ENCODE peak calls at places on chromosomes 13 and 19, in ten cellular contexts. One of them, this sample, is unnamed.

GRCh38 chr13:41222259-41222852 is 28.0 kb upstream of the KBTBD7 start:
- DNase-seq in upper lobe of right lung: no peak
- DNase-seq in breast epithelium: no peak
- DNase-seq in adrenal gland: peak
- DNase-seq in SK-N-SH: peak
- DNase-seq in fibroblast of lung: peak
- DNase-seq in lower lobe of right lung: no peak
- DNase-seq in heart right ventricle: peak
- DNase-seq in uterus: peak
- DNase-seq in ascending aorta: no peak
- DNase-seq in this sample: peak

GRCh38 chr19:1362385-1363257 is 21.1 kb upstream of the NDUFS7 start:
- DNase-seq in upper lobe of right lung: no peak
- DNase-seq in breast epithelium: no peak
- DNase-seq in adrenal gland: no peak
- DNase-seq in SK-N-SH: no peak
- DNase-seq in fibroblast of lung: no peak
- DNase-seq in lower lobe of right lung: no peak
- DNase-seq in heart right ventricle: no peak
- DNase-seq in uterus: no peak
- DNase-seq in ascending aorta: no peak
- DNase-seq in this sample: no peak

GRCh38 chr19:49442354-49442753 is 1.0 kb upstream of the SLC17A7 start:
- DNase-seq in upper lobe of right lung: no peak
- DNase-seq in breast epithelium: no peak
- DNase-seq in adrenal gland: no peak
- DNase-seq in SK-N-SH: no peak
- DNase-seq in fibroblast of lung: no peak
- DNase-seq in lower lobe of right lung: no peak
- DNase-seq in heart right ventricle: peak
- DNase-seq in uterus: peak
- DNase-seq in ascending aorta: no peak
- DNase-seq in this sample: peak

GRCh38 chr19:10471909-10472308 is 31.2 kb downstream of the KEAP1 start:
- DNase-seq in upper lobe of right lung: no peak
- DNase-seq in breast epithelium: no peak
- DNase-seq in adrenal gland: no peak
- DNase-seq in SK-N-SH: peak
- DNase-seq in fibroblast of lung: peak
- DNase-seq in lower lobe of right lung: no peak
- DNase-seq in heart right ventricle: no peak
- DNase-seq in uterus: no peak
- DNase-seq in ascending aorta: no peak
- DNase-seq in this sample: no peak

GRCh38 chr13:114152285-114152645 is 19.8 kb upstream of the RASA3 start:
- DNase-seq in upper lobe of right lung: peak
- DNase-seq in breast epithelium: no peak
- DNase-seq in adrenal gland: no peak
- DNase-seq in SK-N-SH: no peak
- DNase-seq in fibroblast of lung: no peak
- DNase-seq in lower lobe of right lung: no peak
- DNase-seq in heart right ventricle: no peak
- DNase-seq in uterus: no peak
- DNase-seq in ascending aorta: no peak
- DNase-seq in this sample: no peak

GRCh38 chr13:18952225-18953016 is 229.2 kb downstream of the TUBA3C start:
- DNase-seq in upper lobe of right lung: peak
- DNase-seq in breast epithelium: no peak
- DNase-seq in adrenal gland: no peak
- DNase-seq in SK-N-SH: no peak
- DNase-seq in fibroblast of lung: no peak
- DNase-seq in lower lobe of right lung: no peak
- DNase-seq in heart right ventricle: no peak
- DNase-seq in uterus: no peak
- DNase-seq in ascending aorta: no peak
- DNase-seq in this sample: no peak

GRCh38 chr13:109867766-109868165 is 81.4 kb upstream of the IRS2 start:
- DNase-seq in upper lobe of right lung: no peak
- DNase-seq in breast epithelium: no peak
- DNase-seq in adrenal gland: no peak
- DNase-seq in SK-N-SH: no peak
- DNase-seq in fibroblast of lung: no peak
- DNase-seq in lower lobe of right lung: no peak
- DNase-seq in heart right ventricle: no peak
- DNase-seq in uterus: no peak
- DNase-seq in ascending aorta: no peak
- DNase-seq in this sample: no peak

GRCh38 chr19:35905178-35905727 is 2.8 kb downstream of the TYROBP start:
- DNase-seq in upper lobe of right lung: no peak
- DNase-seq in breast epithelium: no peak
- DNase-seq in adrenal gland: no peak
- DNase-seq in SK-N-SH: no peak
- DNase-seq in fibroblast of lung: peak
- DNase-seq in lower lobe of right lung: no peak
- DNase-seq in heart right ventricle: no peak
- DNase-seq in uterus: no peak
- DNase-seq in ascending aorta: no peak
- DNase-seq in this sample: no peak

GRCh38 chr13:85586422-85586831 is 212.8 kb downstream of the SLITRK6 start:
- DNase-seq in upper lobe of right lung: no peak
- DNase-seq in breast epithelium: no peak
- DNase-seq in adrenal gland: no peak
- DNase-seq in SK-N-SH: no peak
- DNase-seq in fibroblast of lung: peak
- DNase-seq in lower lobe of right lung: no peak
- DNase-seq in heart right ventricle: no peak
- DNase-seq in uterus: no peak
- DNase-seq in ascending aorta: no peak
- DNase-seq in this sample: no peak

GRCh38 chr13:79409828-79410227 is 3.8 kb upstream of the RBM26 start:
- DNase-seq in upper lobe of right lung: no peak
- DNase-seq in breast epithelium: no peak
- DNase-seq in adrenal gland: no peak
- DNase-seq in SK-N-SH: no peak
- DNase-seq in fibroblast of lung: no peak
- DNase-seq in lower lobe of right lung: no peak
- DNase-seq in heart right ventricle: no peak
- DNase-seq in uterus: no peak
- DNase-seq in ascending aorta: no peak
- DNase-seq in this sample: no peak

DNA sequence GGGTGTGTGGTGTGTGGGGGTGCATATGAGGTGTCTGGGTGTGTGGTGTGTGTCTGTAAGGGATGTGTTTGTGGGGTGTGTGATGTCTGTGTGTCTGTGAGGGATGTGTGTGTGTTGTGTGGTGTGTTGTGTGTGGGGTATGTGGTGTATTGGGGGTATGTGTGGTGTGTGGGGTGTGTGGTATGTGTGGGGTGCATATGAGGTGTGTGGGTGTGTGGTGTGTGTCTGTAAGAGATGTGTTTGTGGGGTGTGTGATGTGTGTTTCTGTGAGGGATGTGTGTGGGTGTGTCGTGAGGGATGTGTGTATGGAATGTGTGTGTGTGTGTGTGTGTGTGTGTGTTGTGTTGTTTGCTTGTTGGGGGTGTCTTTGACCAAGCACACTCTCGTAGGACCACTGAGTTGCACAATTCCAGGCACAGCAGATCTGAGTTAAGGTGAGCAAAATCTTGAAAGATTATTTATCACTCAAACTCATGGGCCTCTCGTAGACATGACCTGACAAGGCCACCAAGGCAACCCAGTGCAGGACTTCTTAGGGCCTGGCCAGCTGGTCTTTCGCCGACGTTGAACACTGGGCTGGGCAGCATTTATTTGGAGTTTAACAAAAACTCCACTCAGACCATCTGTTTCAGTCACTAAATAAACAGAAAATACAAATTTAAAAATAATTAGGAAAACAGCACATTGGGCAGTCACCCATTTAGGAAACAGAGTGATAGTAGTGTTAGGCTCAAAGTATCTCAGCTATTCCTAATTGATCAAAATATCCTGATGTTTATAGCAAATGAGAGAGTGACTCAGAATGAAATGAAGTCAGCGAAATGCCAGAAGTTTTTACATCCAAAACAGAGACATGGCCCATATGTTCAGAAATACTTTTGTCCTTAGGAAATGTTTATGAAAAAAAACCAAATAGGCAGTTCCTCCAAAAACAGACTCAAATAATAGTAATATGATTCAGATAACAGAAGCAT is 301.1 kb downstream of the FGF9 start:
- DNase-seq in upper lobe of right lung: no peak
- DNase-seq in breast epithelium: no peak
- DNase-seq in adrenal gland: no peak
- DNase-seq in SK-N-SH: no peak
- DNase-seq in fibroblast of lung: no peak
- DNase-seq in lower lobe of right lung: no peak
- DNase-seq in heart right ventricle: no peak
- DNase-seq in uterus: no peak
- DNase-seq in ascending aorta: no peak
- DNase-seq in this sample: no peak
- H3K27ac ChIP-seq in upper lobe of right lung: no peak
- H3K27ac ChIP-seq in breast epithelium: no peak
- H3K27ac ChIP-seq in adrenal gland: no peak
- H3K27ac ChIP-seq in SK-N-SH: no peak
- H3K27ac ChIP-seq in fibroblast of lung: peak
- H3K27ac ChIP-seq in lower lobe of right lung: no peak
- H3K27ac ChIP-seq in heart right ventricle: no peak
- H3K27ac ChIP-seq in uterus: peak
- H3K27ac ChIP-seq in ascending aorta: no peak
- H3K27ac ChIP-seq in this sample: no peak

DNA sequence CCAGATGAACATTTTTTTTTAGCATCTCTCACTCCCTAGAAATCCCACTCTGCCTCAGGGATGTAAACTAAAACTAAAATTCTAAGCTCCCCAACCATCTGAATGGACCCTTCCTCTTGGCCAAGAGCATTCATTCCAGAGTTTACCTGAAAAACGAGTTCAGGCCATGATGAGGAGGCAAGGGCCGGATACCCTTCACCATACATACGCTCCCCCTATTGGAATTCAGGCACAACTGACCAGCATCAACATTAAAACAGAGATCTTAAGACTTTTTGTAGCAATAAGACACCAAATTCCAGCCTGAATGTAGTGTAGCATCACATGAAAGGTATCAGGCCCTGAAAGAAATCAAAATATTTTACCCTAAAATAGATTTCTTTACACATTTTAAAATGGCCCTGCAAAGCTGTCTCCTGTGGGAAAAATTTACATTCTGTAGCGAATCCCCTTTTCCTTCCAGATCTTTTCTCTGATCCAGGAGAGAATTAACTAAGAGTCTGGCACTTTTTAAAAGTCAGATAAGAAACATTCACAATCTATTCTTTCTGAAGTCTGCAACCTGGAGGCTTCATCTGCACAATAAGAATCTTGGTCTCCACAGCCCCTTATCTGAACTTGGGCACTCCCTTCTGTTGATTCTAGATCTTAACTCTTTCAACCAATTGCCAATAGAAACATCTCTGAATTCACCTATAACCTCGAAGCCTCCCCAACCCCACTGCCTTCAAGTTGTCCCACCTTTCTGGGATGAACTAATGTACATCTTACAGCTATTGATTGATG is 888.5 kb downstream of the UQCRFS1 start:
- DNase-seq in upper lobe of right lung: no peak
- DNase-seq in breast epithelium: no peak
- DNase-seq in adrenal gland: no peak
- DNase-seq in SK-N-SH: no peak
- DNase-seq in fibroblast of lung: no peak
- DNase-seq in lower lobe of right lung: no peak
- DNase-seq in heart right ventricle: no peak
- DNase-seq in uterus: no peak
- DNase-seq in ascending aorta: no peak
- DNase-seq in this sample: no peak
- TF ChIP-seq CTCF in upper lobe of right lung: no peak
- TF ChIP-seq CTCF in breast epithelium: no peak
- TF ChIP-seq CTCF in adrenal gland: no peak
- TF ChIP-seq CTCF in SK-N-SH: peak
- TF ChIP-seq CTCF in fibroblast of lung: no peak
- TF ChIP-seq CTCF in lower lobe of right lung: no peak
- TF ChIP-seq CTCF in heart right ventricle: no peak
- TF ChIP-seq CTCF in uterus: no peak
- TF ChIP-seq CTCF in ascending aorta: no peak
- TF ChIP-seq CTCF in this sample: peak

GRCh38 chr13:44158741-44159632 is 214.6 kb upstream of the SERP2 start:
- DNase-seq in upper lobe of right lung: no peak
- DNase-seq in breast epithelium: no peak
- DNase-seq in adrenal gland: no peak
- DNase-seq in SK-N-SH: no peak
- DNase-seq in fibroblast of lung: peak
- DNase-seq in lower lobe of right lung: no peak
- DNase-seq in heart right ventricle: no peak
- DNase-seq in uterus: no peak
- DNase-seq in ascending aorta: no peak
- DNase-seq in this sample: no peak
- H3K27ac ChIP-seq in upper lobe of right lung: no peak
- H3K27ac ChIP-seq in breast epithelium: peak
- H3K27ac ChIP-seq in adrenal gland: peak
- H3K27ac ChIP-seq in SK-N-SH: no peak
- H3K27ac ChIP-seq in fibroblast of lung: no peak
- H3K27ac ChIP-seq in lower lobe of right lung: no peak
- H3K27ac ChIP-seq in heart right ventricle: no peak
- H3K27ac ChIP-seq in uterus: no peak
- H3K27ac ChIP-seq in ascending aorta: peak
- H3K27ac ChIP-seq in this sample: no peak

GRCh38 chr19:38073806-38074685 is 150.0 kb downstream of the DPF1 start:
- DNase-seq in upper lobe of right lung: no peak
- DNase-seq in breast epithelium: no peak
- DNase-seq in adrenal gland: no peak
- DNase-seq in SK-N-SH: peak
- DNase-seq in fibroblast of lung: no peak
- DNase-seq in lower lobe of right lung: no peak
- DNase-seq in heart right ventricle: no peak
- DNase-seq in uterus: no peak
- DNase-seq in ascending aorta: no peak
- DNase-seq in this sample: peak
- TF ChIP-seq CTCF in upper lobe of right lung: no peak
- TF ChIP-seq CTCF in breast epithelium: no peak
- TF ChIP-seq CTCF in adrenal gland: no peak
- TF ChIP-seq CTCF in SK-N-SH: no peak
- TF ChIP-seq CTCF in fibroblast of lung: no peak
- TF ChIP-seq CTCF in lower lobe of right lung: no peak
- TF ChIP-seq CTCF in heart right ventricle: no peak
- TF ChIP-seq CTCF in uterus: no peak
- TF ChIP-seq CTCF in ascending aorta: no peak
- TF ChIP-seq CTCF in this sample: peak

GRCh38 chr13:75486654-75487053 is 4.7 kb upstream of the TBC1D4 start:
- DNase-seq in upper lobe of right lung: no peak
- DNase-seq in breast epithelium: no peak
- DNase-seq in adrenal gland: no peak
- DNase-seq in SK-N-SH: no peak
- DNase-seq in fibroblast of lung: peak
- DNase-seq in lower lobe of right lung: no peak
- DNase-seq in heart right ventricle: no peak
- DNase-seq in uterus: no peak
- DNase-seq in ascending aorta: no peak
- DNase-seq in this sample: no peak
- H3K27ac ChIP-seq in upper lobe of right lung: no peak
- H3K27ac ChIP-seq in breast epithelium: peak
- H3K27ac ChIP-seq in adrenal gland: no peak
- H3K27ac ChIP-seq in SK-N-SH: no peak
- H3K27ac ChIP-seq in fibroblast of lung: no peak
- H3K27ac ChIP-seq in lower lobe of right lung: no peak
- H3K27ac ChIP-seq in heart right ventricle: no peak
- H3K27ac ChIP-seq in uterus: no peak
- H3K27ac ChIP-seq in ascending aorta: no peak
- H3K27ac ChIP-seq in this sample: no peak

This sample was measured in WERI-Rb-1.